ENCODE peak calls at places on chromosome 13, in six cellular contexts. One of them, this sample, is unnamed.

GRCh38 chr13:109628251-109628699 is 158.1 kb downstream of the IRS2 start:
- DNase-seq in Panc1: peak
- DNase-seq in AG09319: no peak
- DNase-seq in endodermal cell: no peak
- DNase-seq in activated T-helper 1 cell treated with anti-CD3 and anti-CD28 coated beads, Interleukin-2, amount 50 U/mL, for 16 hours: no peak
- DNase-seq in nucleus accumbens: no peak
- DNase-seq in this sample: no peak

GRCh38 chr13:41827507-41828213 is 133.2 kb downstream of the VWA8 start:
- DNase-seq in Panc1: peak
- DNase-seq in activated T-helper 1 cell treated with anti-CD3 and anti-CD28 coated beads, Interleukin-2, amount 50 U/mL, for 16 hours: no peak
- DNase-seq in nucleus accumbens: no peak
- DNase-seq in AG09319: peak
- DNase-seq in endodermal cell: no peak
- DNase-seq in this sample: peak

GRCh38 chr13:98853791-98854191 is 101.3 kb upstream of the SLC15A1 start:
- DNase-seq in Panc1: no peak
- DNase-seq in activated T-helper 1 cell treated with anti-CD3 and anti-CD28 coated beads, Interleukin-2, amount 50 U/mL, for 16 hours: no peak
- DNase-seq in nucleus accumbens: no peak
- DNase-seq in AG09319: peak
- DNase-seq in endodermal cell: no peak
- DNase-seq in this sample: no peak

GRCh38 chr13:33296793-33297425 is 11.4 kb upstream of the STARD13 start:
- DNase-seq in Panc1: no peak
- DNase-seq in nucleus accumbens: no peak
- DNase-seq in activated T-helper 1 cell treated with anti-CD3 and anti-CD28 coated beads, Interleukin-2, amount 50 U/mL, for 16 hours: no peak
- DNase-seq in AG09319: no peak
- DNase-seq in endodermal cell: no peak
- DNase-seq in this sample: no peak

GRCh38 chr13:44413095-44413494 is 39.5 kb downstream of the SERP2 start:
- DNase-seq in endodermal cell: no peak
- DNase-seq in Panc1: no peak
- DNase-seq in activated T-helper 1 cell treated with anti-CD3 and anti-CD28 coated beads, Interleukin-2, amount 50 U/mL, for 16 hours: no peak
- DNase-seq in nucleus accumbens: no peak
- DNase-seq in AG09319: no peak
- DNase-seq in this sample: no peak

GRCh38 chr13:108961542-108962125 is 332.2 kb downstream of the MYO16 start:
- DNase-seq in AG09319: no peak
- DNase-seq in Panc1: peak
- DNase-seq in endodermal cell: no peak
- DNase-seq in activated T-helper 1 cell treated with anti-CD3 and anti-CD28 coated beads, Interleukin-2, amount 50 U/mL, for 16 hours: no peak
- DNase-seq in nucleus accumbens: no peak
- DNase-seq in this sample: no peak

GRCh38 chr13:77306458-77306857 is 20.4 kb downstream of the MYCBP2 start:
- DNase-seq in activated T-helper 1 cell treated with anti-CD3 and anti-CD28 coated beads, Interleukin-2, amount 50 U/mL, for 16 hours: no peak
- DNase-seq in Panc1: no peak
- DNase-seq in AG09319: no peak
- DNase-seq in endodermal cell: no peak
- DNase-seq in nucleus accumbens: no peak
- DNase-seq in this sample: no peak

GRCh38 chr13:84439108-84439507 is 556.8 kb upstream of the SLITRK1 start:
- DNase-seq in AG09319: no peak
- DNase-seq in endodermal cell: no peak
- DNase-seq in Panc1: no peak
- DNase-seq in nucleus accumbens: no peak
- DNase-seq in activated T-helper 1 cell treated with anti-CD3 and anti-CD28 coated beads, Interleukin-2, amount 50 U/mL, for 16 hours: no peak
- DNase-seq in this sample: no peak

GRCh38 chr13:108086678-108087077 is 128.7 kb downstream of the LIG4 start:
- DNase-seq in AG09319: no peak
- DNase-seq in activated T-helper 1 cell treated with anti-CD3 and anti-CD28 coated beads, Interleukin-2, amount 50 U/mL, for 16 hours: no peak
- DNase-seq in nucleus accumbens: no peak
- DNase-seq in endodermal cell: peak
- DNase-seq in Panc1: no peak
- DNase-seq in this sample: no peak

GRCh38 chr13:72151241-72151640 is 284.2 kb upstream of the DACH1 start:
- DNase-seq in Panc1: no peak
- DNase-seq in endodermal cell: no peak
- DNase-seq in AG09319: no peak
- DNase-seq in activated T-helper 1 cell treated with anti-CD3 and anti-CD28 coated beads, Interleukin-2, amount 50 U/mL, for 16 hours: no peak
- DNase-seq in nucleus accumbens: no peak
- DNase-seq in this sample: no peak

GRCh38 chr13:110915874-110916670 is 1.2 kb upstream of the ANKRD10 start:
- DNase-seq in Panc1: no peak
- DNase-seq in nucleus accumbens: no peak
- DNase-seq in AG09319: no peak
- DNase-seq in endodermal cell: no peak
- DNase-seq in activated T-helper 1 cell treated with anti-CD3 and anti-CD28 coated beads, Interleukin-2, amount 50 U/mL, for 16 hours: no peak
- DNase-seq in this sample: no peak

GRCh38 chr13:19596960-19597361 is 35.6 kb upstream of the TPTE2 start:
- DNase-seq in endodermal cell: no peak
- DNase-seq in AG09319: no peak
- DNase-seq in activated T-helper 1 cell treated with anti-CD3 and anti-CD28 coated beads, Interleukin-2, amount 50 U/mL, for 16 hours: no peak
- DNase-seq in nucleus accumbens: no peak
- DNase-seq in Panc1: peak
- DNase-seq in this sample: no peak

GRCh38 chr13:92158335-92158734 is 759.9 kb downstream of the GPC5 start:
- DNase-seq in AG09319: no peak
- DNase-seq in Panc1: no peak
- DNase-seq in nucleus accumbens: no peak
- DNase-seq in activated T-helper 1 cell treated with anti-CD3 and anti-CD28 coated beads, Interleukin-2, amount 50 U/mL, for 16 hours: no peak
- DNase-seq in endodermal cell: no peak
- DNase-seq in this sample: no peak

GRCh38 chr13:95258098-95258497 is 43.2 kb downstream of the ABCC4 start:
- DNase-seq in Panc1: no peak
- DNase-seq in endodermal cell: no peak
- DNase-seq in activated T-helper 1 cell treated with anti-CD3 and anti-CD28 coated beads, Interleukin-2, amount 50 U/mL, for 16 hours: no peak
- DNase-seq in AG09319: no peak
- DNase-seq in nucleus accumbens: no peak
- DNase-seq in this sample: no peak

GRCh38 chr13:106560791-106561190 is 7.1 kb downstream of the ARGLU1 start:
- DNase-seq in endodermal cell: no peak
- DNase-seq in Panc1: no peak
- DNase-seq in AG09319: no peak
- DNase-seq in activated T-helper 1 cell treated with anti-CD3 and anti-CD28 coated beads, Interleukin-2, amount 50 U/mL, for 16 hours: no peak
- DNase-seq in nucleus accumbens: no peak
- DNase-seq in this sample: no peak

GRCh38 chr13:30479154-30479553 is 13.4 kb upstream of the HMGB1 start:
- DNase-seq in nucleus accumbens: no peak
- DNase-seq in activated T-helper 1 cell treated with anti-CD3 and anti-CD28 coated beads, Interleukin-2, amount 50 U/mL, for 16 hours: no peak
- DNase-seq in endodermal cell: no peak
- DNase-seq in Panc1: no peak
- DNase-seq in AG09319: no peak
- DNase-seq in this sample: no peak

GRCh38 chr13:48515732-48516131 is 17.1 kb downstream of the RCBTB2 start:
- DNase-seq in Panc1: no peak
- DNase-seq in activated T-helper 1 cell treated with anti-CD3 and anti-CD28 coated beads, Interleukin-2, amount 50 U/mL, for 16 hours: no peak
- DNase-seq in AG09319: no peak
- DNase-seq in nucleus accumbens: no peak
- DNase-seq in endodermal cell: no peak
- DNase-seq in this sample: no peak

GRCh38 chr13:22848539-22849052 is 332.2 kb upstream of the SGCG start:
- DNase-seq in endodermal cell: peak
- DNase-seq in nucleus accumbens: no peak
- DNase-seq in Panc1: no peak
- DNase-seq in activated T-helper 1 cell treated with anti-CD3 and anti-CD28 coated beads, Interleukin-2, amount 50 U/mL, for 16 hours: no peak
- DNase-seq in AG09319: no peak
- DNase-seq in this sample: no peak

This sample was measured in pulmonary artery endothelial cell.